ENCODE peak calls at places on chromosomes 1 and 21, in ten cellular contexts. One of them, this sample, is unnamed.

GRCh38 chr1:20151906-20152598 is 12.9 kb downstream of the PLA2G2F start:
- DNase-seq in activated T-cell treated with anti-CD3 and anti-CD28 coated beads, Interleukin-2, amount 50 U/mL, for 72 hours: peak; percentile 83
- DNase-seq in IMR-90: peak; percentile 41
- DNase-seq in HTR-8/SVneo: peak; percentile 80
- DNase-seq in lower lobe of right lung: peak; percentile 88
- DNase-seq in CD4-positive, alpha-beta T cell: peak; percentile 67
- DNase-seq in activated CD4-positive, alpha-beta T cell treated with anti-CD3 and anti-CD28 coated beads for 1 hour: peak; percentile 67
- DNase-seq in EL: peak; percentile 78
- DNase-seq in effector memory CD8-positive, alpha-beta T cell: peak; percentile 73
- DNase-seq in GM10248: peak; percentile 92
- DNase-seq in this sample: peak; percentile 74

GRCh38 chr1:25560788-25561187 is 17.4 kb downstream of the LDLRAP1 start:
- DNase-seq in activated T-cell treated with anti-CD3 and anti-CD28 coated beads, Interleukin-2, amount 50 U/mL, for 72 hours: no peak
- DNase-seq in IMR-90: no peak
- DNase-seq in HTR-8/SVneo: no peak
- DNase-seq in lower lobe of right lung: no peak
- DNase-seq in CD4-positive, alpha-beta T cell: no peak
- DNase-seq in activated CD4-positive, alpha-beta T cell treated with anti-CD3 and anti-CD28 coated beads for 1 hour: no peak
- DNase-seq in EL: no peak
- DNase-seq in effector memory CD8-positive, alpha-beta T cell: no peak
- DNase-seq in GM10248: no peak
- DNase-seq in this sample: no peak

GRCh38 chr21:43916691-43917514 is 51.9 kb downstream of the AGPAT3 start:
- DNase-seq in activated T-cell treated with anti-CD3 and anti-CD28 coated beads, Interleukin-2, amount 50 U/mL, for 72 hours: peak; percentile 71
- DNase-seq in IMR-90: peak; percentile 21
- DNase-seq in HTR-8/SVneo: no peak
- DNase-seq in lower lobe of right lung: peak; percentile 46
- DNase-seq in CD4-positive, alpha-beta T cell: peak; percentile 62
- DNase-seq in activated CD4-positive, alpha-beta T cell treated with anti-CD3 and anti-CD28 coated beads for 1 hour: peak; percentile 54
- DNase-seq in EL: no peak
- DNase-seq in effector memory CD8-positive, alpha-beta T cell: peak; percentile 63
- DNase-seq in GM10248: peak; percentile 75
- DNase-seq in this sample: peak; percentile 37

GRCh38 chr1:241077386-241078147 is 279.4 kb downstream of the RGS7 start:
- DNase-seq in activated T-cell treated with anti-CD3 and anti-CD28 coated beads, Interleukin-2, amount 50 U/mL, for 72 hours: no peak
- DNase-seq in IMR-90: no peak
- DNase-seq in HTR-8/SVneo: no peak
- DNase-seq in lower lobe of right lung: no peak
- DNase-seq in CD4-positive, alpha-beta T cell: no peak
- DNase-seq in activated CD4-positive, alpha-beta T cell treated with anti-CD3 and anti-CD28 coated beads for 1 hour: no peak
- DNase-seq in EL: no peak
- DNase-seq in effector memory CD8-positive, alpha-beta T cell: no peak
- DNase-seq in GM10248: no peak
- DNase-seq in this sample: no peak

GRCh38 chr1:57599233-57599994 is 175.6 kb upstream of the DAB1 start:
- DNase-seq in activated T-cell treated with anti-CD3 and anti-CD28 coated beads, Interleukin-2, amount 50 U/mL, for 72 hours: no peak
- DNase-seq in IMR-90: peak; percentile 1
- DNase-seq in HTR-8/SVneo: no peak
- DNase-seq in lower lobe of right lung: no peak
- DNase-seq in CD4-positive, alpha-beta T cell: no peak
- DNase-seq in activated CD4-positive, alpha-beta T cell treated with anti-CD3 and anti-CD28 coated beads for 1 hour: no peak
- DNase-seq in EL: no peak
- DNase-seq in effector memory CD8-positive, alpha-beta T cell: no peak
- DNase-seq in GM10248: no peak
- DNase-seq in this sample: no peak

GRCh38 chr1:234579967-234580366 is 30.0 kb downstream of the IRF2BP2 start:
- DNase-seq in activated T-cell treated with anti-CD3 and anti-CD28 coated beads, Interleukin-2, amount 50 U/mL, for 72 hours: no peak
- DNase-seq in IMR-90: no peak
- DNase-seq in HTR-8/SVneo: no peak
- DNase-seq in lower lobe of right lung: no peak
- DNase-seq in CD4-positive, alpha-beta T cell: no peak
- DNase-seq in activated CD4-positive, alpha-beta T cell treated with anti-CD3 and anti-CD28 coated beads for 1 hour: no peak
- DNase-seq in EL: no peak
- DNase-seq in effector memory CD8-positive, alpha-beta T cell: no peak
- DNase-seq in GM10248: peak; percentile 37
- DNase-seq in this sample: no peak

GRCh38 chr1:208975456-208975855 is 608.1 kb upstream of the CAMK1G start:
- DNase-seq in activated T-cell treated with anti-CD3 and anti-CD28 coated beads, Interleukin-2, amount 50 U/mL, for 72 hours: no peak
- DNase-seq in IMR-90: no peak
- DNase-seq in HTR-8/SVneo: no peak
- DNase-seq in lower lobe of right lung: no peak
- DNase-seq in CD4-positive, alpha-beta T cell: no peak
- DNase-seq in activated CD4-positive, alpha-beta T cell treated with anti-CD3 and anti-CD28 coated beads for 1 hour: no peak
- DNase-seq in EL: no peak
- DNase-seq in effector memory CD8-positive, alpha-beta T cell: no peak
- DNase-seq in GM10248: no peak
- DNase-seq in this sample: no peak

GRCh38 chr21:45533731-45534571 is 8.3 kb downstream of the SLC19A1 start:
- DNase-seq in activated T-cell treated with anti-CD3 and anti-CD28 coated beads, Interleukin-2, amount 50 U/mL, for 72 hours: no peak
- DNase-seq in IMR-90: no peak
- DNase-seq in HTR-8/SVneo: no peak
- DNase-seq in lower lobe of right lung: peak; percentile 39
- DNase-seq in CD4-positive, alpha-beta T cell: no peak
- DNase-seq in activated CD4-positive, alpha-beta T cell treated with anti-CD3 and anti-CD28 coated beads for 1 hour: no peak
- DNase-seq in EL: no peak
- DNase-seq in effector memory CD8-positive, alpha-beta T cell: no peak
- DNase-seq in GM10248: no peak
- DNase-seq in this sample: no peak

GRCh38 chr1:109370712-109371270 is 26.9 kb downstream of the SORT1 start:
- DNase-seq in activated T-cell treated with anti-CD3 and anti-CD28 coated beads, Interleukin-2, amount 50 U/mL, for 72 hours: peak; percentile 3
- DNase-seq in IMR-90: peak; percentile 97
- DNase-seq in HTR-8/SVneo: peak; percentile 40
- DNase-seq in lower lobe of right lung: no peak
- DNase-seq in CD4-positive, alpha-beta T cell: no peak
- DNase-seq in activated CD4-positive, alpha-beta T cell treated with anti-CD3 and anti-CD28 coated beads for 1 hour: no peak
- DNase-seq in EL: peak; percentile 94
- DNase-seq in effector memory CD8-positive, alpha-beta T cell: no peak
- DNase-seq in GM10248: no peak
- DNase-seq in this sample: no peak

GRCh38 chr1:156245451-156246232 is 2.2 kb downstream of the PAQR6 start:
- DNase-seq in activated T-cell treated with anti-CD3 and anti-CD28 coated beads, Interleukin-2, amount 50 U/mL, for 72 hours: peak; percentile 47
- DNase-seq in IMR-90: no peak
- DNase-seq in HTR-8/SVneo: no peak
- DNase-seq in lower lobe of right lung: peak; percentile 59
- DNase-seq in CD4-positive, alpha-beta T cell: peak; percentile 22
- DNase-seq in activated CD4-positive, alpha-beta T cell treated with anti-CD3 and anti-CD28 coated beads for 1 hour: no peak
- DNase-seq in EL: peak; percentile 22
- DNase-seq in effector memory CD8-positive, alpha-beta T cell: peak; percentile 27
- DNase-seq in GM10248: peak; percentile 67
- DNase-seq in this sample: no peak

GRCh38 chr1:226915672-226915995 is 24.5 kb upstream of the COQ8A start:
- DNase-seq in activated T-cell treated with anti-CD3 and anti-CD28 coated beads, Interleukin-2, amount 50 U/mL, for 72 hours: no peak
- DNase-seq in IMR-90: no peak
- DNase-seq in HTR-8/SVneo: no peak
- DNase-seq in lower lobe of right lung: no peak
- DNase-seq in CD4-positive, alpha-beta T cell: no peak
- DNase-seq in activated CD4-positive, alpha-beta T cell treated with anti-CD3 and anti-CD28 coated beads for 1 hour: no peak
- DNase-seq in EL: no peak
- DNase-seq in effector memory CD8-positive, alpha-beta T cell: no peak
- DNase-seq in GM10248: no peak
- DNase-seq in this sample: no peak

GRCh38 chr1:236156512-236157208 is 14.3 kb downstream of the GPR137B start:
- DNase-seq in activated T-cell treated with anti-CD3 and anti-CD28 coated beads, Interleukin-2, amount 50 U/mL, for 72 hours: peak; percentile 54
- DNase-seq in IMR-90: no peak
- DNase-seq in HTR-8/SVneo: no peak
- DNase-seq in lower lobe of right lung: peak; percentile 57
- DNase-seq in CD4-positive, alpha-beta T cell: no peak
- DNase-seq in activated CD4-positive, alpha-beta T cell treated with anti-CD3 and anti-CD28 coated beads for 1 hour: no peak
- DNase-seq in EL: no peak
- DNase-seq in effector memory CD8-positive, alpha-beta T cell: peak; percentile 48
- DNase-seq in GM10248: peak; percentile 89
- DNase-seq in this sample: peak; percentile 44

GRCh38 chr21:35394634-35395369 is 345.7 kb upstream of the RUNX1 start:
- DNase-seq in activated T-cell treated with anti-CD3 and anti-CD28 coated beads, Interleukin-2, amount 50 U/mL, for 72 hours: peak; percentile 25
- DNase-seq in IMR-90: no peak
- DNase-seq in HTR-8/SVneo: no peak
- DNase-seq in lower lobe of right lung: no peak
- DNase-seq in CD4-positive, alpha-beta T cell: no peak
- DNase-seq in activated CD4-positive, alpha-beta T cell treated with anti-CD3 and anti-CD28 coated beads for 1 hour: no peak
- DNase-seq in EL: no peak
- DNase-seq in effector memory CD8-positive, alpha-beta T cell: no peak
- DNase-seq in GM10248: no peak
- DNase-seq in this sample: no peak

GRCh38 chr1:212432163-212432705 is 486 bp upstream of the NENF start:
- DNase-seq in activated T-cell treated with anti-CD3 and anti-CD28 coated beads, Interleukin-2, amount 50 U/mL, for 72 hours: no peak
- DNase-seq in IMR-90: no peak
- DNase-seq in HTR-8/SVneo: no peak
- DNase-seq in lower lobe of right lung: no peak
- DNase-seq in CD4-positive, alpha-beta T cell: no peak
- DNase-seq in activated CD4-positive, alpha-beta T cell treated with anti-CD3 and anti-CD28 coated beads for 1 hour: no peak
- DNase-seq in EL: no peak
- DNase-seq in effector memory CD8-positive, alpha-beta T cell: no peak
- DNase-seq in GM10248: no peak
- DNase-seq in this sample: no peak

GRCh38 chr1:244211559-244211944 is 160.5 kb downstream of the ZBTB18 start:
- DNase-seq in activated T-cell treated with anti-CD3 and anti-CD28 coated beads, Interleukin-2, amount 50 U/mL, for 72 hours: no peak
- DNase-seq in IMR-90: peak; percentile 13
- DNase-seq in HTR-8/SVneo: no peak
- DNase-seq in lower lobe of right lung: no peak
- DNase-seq in CD4-positive, alpha-beta T cell: no peak
- DNase-seq in activated CD4-positive, alpha-beta T cell treated with anti-CD3 and anti-CD28 coated beads for 1 hour: no peak
- DNase-seq in EL: no peak
- DNase-seq in effector memory CD8-positive, alpha-beta T cell: no peak
- DNase-seq in GM10248: no peak
- DNase-seq in this sample: no peak

GRCh38 chr21:40881767-40882166 is 34.8 kb upstream of the DSCAM start:
- DNase-seq in activated T-cell treated with anti-CD3 and anti-CD28 coated beads, Interleukin-2, amount 50 U/mL, for 72 hours: no peak
- DNase-seq in IMR-90: no peak
- DNase-seq in HTR-8/SVneo: no peak
- DNase-seq in lower lobe of right lung: no peak
- DNase-seq in CD4-positive, alpha-beta T cell: no peak
- DNase-seq in activated CD4-positive, alpha-beta T cell treated with anti-CD3 and anti-CD28 coated beads for 1 hour: no peak
- DNase-seq in EL: no peak
- DNase-seq in effector memory CD8-positive, alpha-beta T cell: no peak
- DNase-seq in GM10248: no peak
- DNase-seq in this sample: no peak

GRCh38 chr1:54017979-54018378 is at the start of gene LDLRAD1:
- DNase-seq in activated T-cell treated with anti-CD3 and anti-CD28 coated beads, Interleukin-2, amount 50 U/mL, for 72 hours: no peak
- DNase-seq in IMR-90: no peak
- DNase-seq in HTR-8/SVneo: no peak
- DNase-seq in lower lobe of right lung: no peak
- DNase-seq in CD4-positive, alpha-beta T cell: no peak
- DNase-seq in activated CD4-positive, alpha-beta T cell treated with anti-CD3 and anti-CD28 coated beads for 1 hour: no peak
- DNase-seq in EL: no peak
- DNase-seq in effector memory CD8-positive, alpha-beta T cell: no peak
- DNase-seq in GM10248: no peak
- DNase-seq in this sample: no peak

GRCh38 chr1:79052829-79053449 is 46.4 kb upstream of the ADGRL4 start:
- DNase-seq in activated T-cell treated with anti-CD3 and anti-CD28 coated beads, Interleukin-2, amount 50 U/mL, for 72 hours: no peak
- DNase-seq in IMR-90: no peak
- DNase-seq in HTR-8/SVneo: no peak
- DNase-seq in lower lobe of right lung: no peak
- DNase-seq in CD4-positive, alpha-beta T cell: no peak
- DNase-seq in activated CD4-positive, alpha-beta T cell treated with anti-CD3 and anti-CD28 coated beads for 1 hour: no peak
- DNase-seq in EL: peak; percentile 24
- DNase-seq in effector memory CD8-positive, alpha-beta T cell: no peak
- DNase-seq in GM10248: peak; percentile 35
- DNase-seq in this sample: no peak

GRCh38 chr1:22414244-22414751 is 37.4 kb upstream of the ZBTB40 start:
- DNase-seq in activated T-cell treated with anti-CD3 and anti-CD28 coated beads, Interleukin-2, amount 50 U/mL, for 72 hours: no peak
- DNase-seq in IMR-90: peak; percentile 39
- DNase-seq in HTR-8/SVneo: no peak
- DNase-seq in lower lobe of right lung: peak; percentile 79
- DNase-seq in CD4-positive, alpha-beta T cell: no peak
- DNase-seq in activated CD4-positive, alpha-beta T cell treated with anti-CD3 and anti-CD28 coated beads for 1 hour: no peak
- DNase-seq in EL: no peak
- DNase-seq in effector memory CD8-positive, alpha-beta T cell: no peak
- DNase-seq in GM10248: no peak
- DNase-seq in this sample: no peak

GRCh38 chr1:167695756-167696561 is 25.8 kb upstream of the MPZL1 start:
- DNase-seq in activated T-cell treated with anti-CD3 and anti-CD28 coated beads, Interleukin-2, amount 50 U/mL, for 72 hours: no peak
- DNase-seq in IMR-90: no peak
- DNase-seq in HTR-8/SVneo: no peak
- DNase-seq in lower lobe of right lung: no peak
- DNase-seq in CD4-positive, alpha-beta T cell: no peak
- DNase-seq in activated CD4-positive, alpha-beta T cell treated with anti-CD3 and anti-CD28 coated beads for 1 hour: no peak
- DNase-seq in EL: no peak
- DNase-seq in effector memory CD8-positive, alpha-beta T cell: no peak
- DNase-seq in GM10248: no peak
- DNase-seq in this sample: no peak

This sample was measured in activated B cell treated with CpG ODN at 0.5 μM for 24 hours.